ENCODE peak calls at places on chromosomes 13 and 19, in four cellular contexts. X is GM12878, R is HepG2, V is H1. F is an unnamed sample.

GRCh38 chr13:106580551-106580950 is 12.6 kb upstream of the ARGLU1 start:
- DNase-seq in V (no peak), R (no peak), X (no peak), F (no peak)

GRCh38 chr19:35397064-35397463 is 26.2 kb downstream of the GPR42 start:
- DNase-seq in V (no peak), R (no peak), X (no peak), F (no peak)

GRCh38 chr13:29800687-29801086 is 49.7 kb downstream of the UBL3 start:
- DNase-seq in X (no peak), V (no peak), R (no peak), F (no peak)

GRCh38 chr19:1259206-1259872 is 9.8 kb upstream of the CIRBP start:
- DNase-seq in V (no peak), X (peak), R (peak), F (no peak)

GRCh38 chr19:42023121-42023942 is 29.3 kb upstream of the ATP1A3 start:
- DNase-seq in X (no peak), R (peak), V (no peak), F (peak)

GRCh38 chr19:1261863-1262686 is 7.1 kb upstream of the CIRBP start:
- DNase-seq in R (peak), V (no peak), X (no peak), F (no peak)

GRCh38 chr19:16206046-16206605 is 8.4 kb downstream of the AP1M1 start:
- DNase-seq in X (no peak), V (no peak), R (no peak), F (no peak)

GRCh38 chr19:1956868-1957492 is 16.0 kb downstream of the CSNK1G2 start:
- DNase-seq in V (no peak), X (no peak), R (no peak), F (no peak)

GRCh38 chr19:35144259-35144599 is 1.2 kb downstream of the FXYD7 start:
- DNase-seq in R (no peak), X (no peak), V (no peak), F (no peak)

GRCh38 chr19:49017666-49018351 is 918 bp upstream of the LHB start:
- DNase-seq in X (no peak), V (no peak), R (peak), F (no peak)

GRCh38 chr13:98541701-98542203 is 35.2 kb downstream of the STK24 start:
- DNase-seq in X (no peak), R (no peak), V (no peak), F (no peak)

GRCh38 chr13:98544105-98544710 is 32.7 kb downstream of the STK24 start:
- DNase-seq in R (no peak), X (no peak), V (no peak), F (no peak)

GRCh38 chr13:98541211-98541610 is 35.7 kb downstream of the STK24 start:
- DNase-seq in V (no peak), R (no peak), X (no peak), F (no peak)

GRCh38 chr13:98542568-98543379 is 34.1 kb downstream of the STK24 start:
- DNase-seq in V (no peak), R (no peak), X (no peak), F (no peak)

DNA sequence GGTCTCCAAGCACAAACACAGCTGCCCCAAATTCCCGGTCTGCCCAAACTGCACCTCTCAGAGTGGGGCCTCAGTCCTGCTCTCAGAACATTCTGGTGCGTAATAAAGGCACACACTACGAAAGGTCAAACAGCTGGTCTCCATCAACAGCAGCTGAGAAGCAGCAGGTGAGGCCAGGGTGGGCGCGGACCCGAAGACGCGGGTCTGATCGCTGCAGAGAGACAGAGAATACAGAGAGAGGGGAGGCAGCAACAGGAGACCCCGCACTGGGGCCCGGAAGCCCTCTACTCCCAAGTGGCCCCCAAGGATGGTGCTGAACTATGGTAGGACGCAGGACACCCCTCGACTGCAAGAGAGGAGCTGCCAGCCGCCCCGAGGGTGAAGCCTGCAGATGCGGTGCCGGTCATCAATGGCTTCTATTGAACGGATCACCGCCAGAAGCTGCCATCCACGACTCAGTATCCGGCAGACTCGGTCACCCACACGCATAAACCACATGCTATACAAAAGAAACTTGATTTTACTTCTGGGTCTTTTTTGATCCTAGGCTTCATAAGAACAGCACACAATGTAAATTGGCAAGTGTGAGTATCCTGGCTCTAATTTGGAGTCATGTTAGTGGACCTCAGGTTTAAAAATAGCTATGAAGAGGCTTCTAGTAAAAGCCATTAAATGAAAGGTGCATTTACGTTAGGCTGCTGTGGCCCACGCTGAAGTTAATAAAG is 33.4 kb downstream of the STK24 start:
- DNase-seq in R (no peak), V (no peak), X (no peak), F (no peak)
- TF ChIP-seq SUZ12 in R (no peak), V (no peak), X (no peak), F (no peak)

DNA sequence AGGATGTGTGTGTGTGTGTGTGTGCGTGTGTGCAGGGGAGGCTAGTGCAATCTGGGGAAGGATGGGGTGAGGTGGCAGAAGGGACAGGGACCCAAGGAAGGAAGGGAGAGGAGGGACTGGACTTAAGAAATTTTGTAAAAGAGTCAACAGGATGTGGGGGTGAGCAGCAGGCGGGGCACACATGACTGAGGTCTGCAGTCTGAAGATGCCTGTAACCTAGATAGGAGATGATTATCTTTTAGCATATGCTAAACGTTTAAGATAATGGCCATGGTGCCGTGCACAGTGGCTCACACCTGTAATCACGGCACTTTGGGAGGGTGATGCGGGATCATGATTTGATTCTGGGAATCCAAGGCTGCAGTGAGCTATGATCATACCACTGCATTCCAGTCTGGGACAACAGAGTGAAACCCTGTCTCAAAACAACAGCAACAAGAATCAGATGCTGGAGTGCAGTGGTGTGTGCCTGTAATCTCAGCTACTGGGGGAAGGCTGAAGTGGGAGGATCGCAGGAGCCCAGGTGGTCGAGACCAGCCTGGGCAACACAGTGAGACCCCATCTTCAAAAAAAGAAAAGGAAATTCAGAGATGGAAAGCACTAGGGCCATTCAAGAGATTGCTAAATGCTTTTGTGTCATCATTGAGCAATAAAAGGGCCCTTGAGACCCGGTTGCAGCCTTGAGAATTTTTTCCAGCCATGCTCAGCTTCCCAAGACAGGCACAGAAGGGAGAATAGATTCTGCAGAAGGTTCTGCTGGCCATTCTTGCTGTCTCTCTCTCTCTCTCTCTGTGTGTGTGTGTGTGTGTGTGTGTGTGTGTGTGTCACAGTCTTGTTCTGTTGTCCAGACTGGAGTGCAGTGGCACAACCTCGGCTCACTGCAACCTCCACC is 3.8 kb upstream of the ZNF414 start:
- DNase-seq in V (no peak), X (no peak), R (no peak), F (no peak)
- H3K4me3 ChIP-seq in V (no peak), X (no peak), R (no peak), F (no peak)

GRCh38 chr19:18229915-18230314 is 3.7 kb upstream of the PDE4C start:
- DNase-seq in X (no peak), V (no peak), R (no peak), F (no peak)

GRCh38 chr19:18229474-18229873 is 3.2 kb upstream of the PDE4C start:
- DNase-seq in R (no peak), V (no peak), X (no peak), F (no peak)

GRCh38 chr19:18232540-18233223 is 6.4 kb upstream of the PDE4C start:
- DNase-seq in X (no peak), R (no peak), V (no peak), F (peak)

GRCh38 chr19:18231775-18232174 is 5.5 kb upstream of the PDE4C start:
- DNase-seq in R (no peak), V (no peak), X (no peak), F (no peak)

GRCh38 chr19:18230941-18231734 is 4.9 kb upstream of the PDE4C start:
- DNase-seq in V (no peak), X (no peak), R (no peak), F (no peak)
- TF ChIP-seq SUZ12 in V (no peak), X (no peak), R (no peak), F (no peak)

GRCh38 chr19:13064092-13064489 is 38.6 kb downstream of the LYL1 start:
- DNase-seq in X (no peak), V (no peak), R (no peak), F (no peak)

GRCh38 chr19:13060964-13061927 is 41.4 kb downstream of the LYL1 start:
- DNase-seq in R (peak), V (no peak), X (peak), F (peak)

GRCh38 chr19:13063461-13064091 is 39.1 kb downstream of the LYL1 start:
- DNase-seq in R (no peak), X (no peak), V (no peak), F (no peak)

GRCh38 chr19:13060233-13060963 is 42.3 kb downstream of the LYL1 start:
- DNase-seq in X (no peak), V (no peak), R (peak), F (no peak)

DNA sequence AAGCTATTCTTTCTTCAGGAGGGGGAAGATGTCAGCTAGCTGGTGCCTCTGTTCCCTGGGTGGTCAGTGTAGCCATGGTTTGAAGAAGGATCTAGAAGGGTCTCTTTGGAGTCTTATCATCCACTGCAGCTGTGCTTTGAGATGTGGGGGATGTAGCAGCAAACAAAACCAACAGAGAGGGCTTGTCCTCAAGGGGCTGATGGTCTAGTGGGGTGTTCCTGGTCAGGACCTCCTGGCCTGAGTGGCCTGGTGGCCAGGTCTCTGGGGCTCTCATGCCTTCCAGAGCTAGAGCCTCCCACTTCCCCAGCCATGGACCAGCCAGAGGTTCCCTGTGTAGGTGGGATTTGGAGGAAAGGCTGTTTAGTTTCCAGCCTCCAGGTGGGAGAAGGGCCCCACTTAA is 40.3 kb downstream of the LYL1 start:
- DNase-seq in R (no peak), X (no peak), V (no peak), F (no peak)
- H3K4me3 ChIP-seq in R (no peak), X (no peak), V (no peak), F (no peak)